ENCODE peak calls at places on chromosome 22, in nine cellular contexts. E is fibroblast of villous mesenchyme; I is progenitor cell of endocrine pancreas; O is neural crest cell; P is fibroblast of mammary gland; W is dorsolateral prefrontal cortex; G is CD8-positive, alpha-beta T cell; Z is neural progenitor cell; H is NB4. A is an unnamed sample.

GRCh38 chr22:41271787-41272186 is 14.2 kb downstream of the RANGAP1 start:
- DNase-seq in E (no peak), H (no peak), I (no peak), W (no peak), P (no peak), G (no peak), O (no peak), Z (no peak), A (no peak)

GRCh38 chr22:19109198-19110063 is 12.8 kb downstream of the DGCR2 start:
- DNase-seq in H (peak; percentile 95), O (no peak), W (no peak), G (peak; percentile 50), E (peak; percentile 91), Z (no peak), P (peak; percentile 67), I (no peak), A (no peak)

GRCh38 chr22:24186892-24187670 is 5.8 kb downstream of the SUSD2 start:
- DNase-seq in G (no peak), H (no peak), W (peak; percentile 12), I (no peak), P (no peak), Z (no peak), E (no peak), O (no peak), A (no peak)

GRCh38 chr22:17954200-17954859 is 70.0 kb downstream of the MICAL3 start:
- DNase-seq in H (no peak), Z (no peak), E (no peak), I (no peak), O (no peak), P (no peak), W (no peak), G (no peak), A (no peak)

GRCh38 chr22:45934659-45935341 is 42.2 kb downstream of the WNT7B start:
- DNase-seq in Z (no peak), I (no peak), E (peak; percentile 51), P (peak; percentile 92), W (no peak), G (no peak), O (no peak), H (peak; percentile 36), A (peak; percentile 71)

GRCh38 chr22:30531651-30532608 is 14.6 kb downstream of the SEC14L6 start:
- DNase-seq in P (no peak), W (no peak), O (no peak), E (no peak), Z (no peak), I (no peak), H (no peak), G (no peak), A (no peak)

GRCh38 chr22:27715078-27715477 is 86.5 kb downstream of the MN1 start:
- DNase-seq in O (no peak), W (peak; percentile 86), H (no peak), E (no peak), G (no peak), P (no peak), Z (peak; percentile 80), I (no peak), A (no peak)

GRCh38 chr22:21980547-21980946 is 2.0 kb downstream of the TOP3B start:
- DNase-seq in Z (no peak), E (no peak), O (no peak), H (no peak), I (no peak), G (no peak), P (no peak), W (no peak), A (no peak)

GRCh38 chr22:47690586-47690985 is 928.1 kb downstream of the TBC1D22A start:
- DNase-seq in O (no peak), W (no peak), G (no peak), Z (no peak), H (no peak), P (no peak), I (no peak), E (no peak), A (no peak)

GRCh38 chr22:23806837-23807236 is 20.1 kb downstream of the SMARCB1 start:
- DNase-seq in Z (no peak), H (no peak), I (no peak), G (no peak), P (no peak), O (no peak), W (no peak), E (no peak), A (no peak)

GRCh38 chr22:21699643-21700042 is 33.8 kb downstream of the PPIL2 start:
- DNase-seq in E (no peak), I (no peak), Z (no peak), W (no peak), O (no peak), H (no peak), P (no peak), G (no peak), A (no peak)

GRCh38 chr22:33386270-33386669 is 328.1 kb upstream of the SYN3 start:
- DNase-seq in Z (no peak), O (no peak), E (no peak), H (no peak), I (no peak), G (no peak), P (no peak), W (no peak), A (no peak)

GRCh38 chr22:31083377-31083768 is 2.3 kb downstream of the SMTN start:
- DNase-seq in H (no peak), W (no peak), I (no peak), Z (no peak), O (no peak), G (no peak), P (no peak), E (no peak), A (no peak)

GRCh38 chr22:19229600-19229999 is 51.1 kb upstream of the SLC25A1 start:
- DNase-seq in W (no peak), G (no peak), E (no peak), O (no peak), H (no peak), P (no peak), Z (no peak), I (no peak), A (no peak)

GRCh38 chr22:33126881-33127280 is 68.7 kb upstream of the SYN3 start:
- DNase-seq in Z (peak; percentile 64), I (no peak), E (no peak), G (no peak), O (no peak), W (no peak), H (no peak), P (peak; percentile 18), A (no peak)

GRCh38 chr22:20011123-20011992 is 5.3 kb downstream of the ARVCF start:
- DNase-seq in P (no peak), H (no peak), O (no peak), Z (no peak), E (no peak), I (no peak), G (no peak), W (no peak), A (no peak)

GRCh38 chr22:22342697-22343602 is 98.4 kb downstream of the VPREB1 start:
- DNase-seq in I (peak; percentile 93), W (no peak), H (peak; percentile 38), O (peak; percentile 33), G (peak; percentile 68), P (peak; percentile 24), E (peak; percentile 13), Z (peak; percentile 93), A (no peak)

GRCh38 chr22:46041642-46042041 is 64.7 kb upstream of the WNT7B start:
- DNase-seq in E (no peak), I (no peak), O (no peak), P (no peak), H (no peak), Z (no peak), W (no peak), G (no peak), A (no peak)

GRCh38 chr22:36998620-36999351 is 20.5 kb downstream of the TST start:
- DNase-seq in Z (no peak), I (no peak), G (no peak), O (no peak), P (peak; percentile 51), E (peak; percentile 19), W (no peak), H (no peak), A (no peak)

DNA sequence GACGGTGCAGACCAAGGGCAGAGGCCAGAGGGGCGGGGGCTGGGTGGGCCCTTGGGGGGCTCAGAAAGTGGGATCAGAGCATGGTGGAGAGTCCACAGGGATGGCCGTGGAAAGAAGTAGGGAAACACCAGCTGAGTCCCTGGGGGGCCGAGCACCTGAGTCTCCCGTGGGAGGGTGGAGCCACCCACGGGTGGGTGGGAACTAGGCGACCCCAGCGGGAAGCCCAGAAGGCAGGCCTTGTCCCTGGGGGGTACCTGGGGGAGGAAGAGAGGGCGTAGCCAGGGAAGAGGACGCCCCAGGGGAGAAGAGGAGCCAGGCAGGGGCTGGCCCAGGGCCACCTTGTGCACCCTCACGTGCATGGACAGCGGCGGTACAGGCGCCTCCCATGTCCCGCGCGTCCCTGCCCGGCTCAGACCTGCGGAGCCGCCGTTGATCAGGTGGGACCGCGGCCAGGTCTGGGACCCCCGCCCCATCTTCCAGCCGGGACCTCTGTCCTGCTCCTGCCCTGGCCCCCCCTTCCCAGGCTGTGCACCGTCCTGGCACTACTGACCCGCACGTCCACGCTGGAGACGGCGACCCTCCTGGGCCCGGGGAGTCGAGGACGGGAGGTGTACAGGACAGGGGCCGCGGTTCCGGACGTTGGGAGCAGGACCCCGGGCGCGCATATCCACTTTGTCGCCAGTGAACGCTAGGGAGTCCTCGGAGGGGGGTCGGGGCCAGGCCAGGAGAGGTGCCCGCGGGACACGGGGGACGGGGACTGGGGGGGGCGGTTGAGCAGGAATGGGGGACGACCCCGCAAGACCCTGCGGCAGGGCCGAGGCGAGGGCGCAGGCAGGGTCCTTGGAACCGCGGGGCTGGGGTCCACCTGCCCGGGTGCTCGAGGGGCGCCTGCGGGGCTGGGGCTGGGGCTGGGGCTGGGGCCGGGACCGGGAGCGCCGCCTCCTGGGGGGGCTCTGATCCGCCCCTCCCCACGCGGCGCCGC is 10.4 kb downstream of the CRELD2 start:
- DNase-seq in H (no peak), Z (no peak), E (no peak), I (no peak), O (no peak), G (no peak), P (no peak), W (no peak), A (no peak)
- TF ChIP-seq CTCF in H (no peak), Z (no peak), E (no peak), I (no peak), O (no peak), G (no peak), P (no peak), W (no peak), A (no peak)

GRCh38 chr22:42277988-42278776 is 7.7 kb upstream of the TCF20 start:
- DNase-seq in P (no peak), H (no peak), W (no peak), E (peak; percentile 4), O (no peak), I (no peak), G (no peak), Z (peak; percentile 71), A (no peak)
- TF ChIP-seq CTCF in P (no peak), H (no peak), W (peak; percentile 49), E (no peak), O (peak; percentile 44), I (no peak), G (no peak), Z (peak; percentile 44), A (peak; percentile 22)

GRCh38 chr22:43828711-43829447 is 16.8 kb upstream of the EFCAB6 start:
- DNase-seq in P (peak; percentile 87), G (no peak), E (peak; percentile 67), Z (no peak), W (no peak), I (no peak), H (peak; percentile 49), O (no peak), A (no peak)
- TF ChIP-seq CTCF in P (no peak), G (no peak), E (no peak), Z (peak; percentile 22), W (peak; percentile 25), I (no peak), H (no peak), O (no peak), A (peak; percentile 33)

GRCh38 chr22:39384750-39385480 is 14.7 kb upstream of the TAB1 start:
- DNase-seq in W (no peak), H (peak; percentile 64), G (no peak), I (no peak), O (peak; percentile 35), P (no peak), Z (peak; percentile 71), E (peak; percentile 27), A (no peak)
- TF ChIP-seq CTCF in W (peak; percentile 22), H (peak; percentile 60), G (no peak), I (peak; percentile 48), O (peak; percentile 47), P (peak; percentile 25), Z (peak; percentile 58), E (peak; percentile 45), A (peak; percentile 41)